ENCODE peak calls at places on chromosomes 3 and 15, in five cellular contexts. R is activated T-helper 1 cell treated with Interleukin-2 at 50 U/mL for 16 hours; A is Daoy; H is activated T-helper 9 cell treated with anti-CD3 and anti-CD28 coated beads, Interleukin-2, amount 50 U/mL, for 16 hours; L is pancreas. E is an unnamed sample.
A peak's percentile ranks its signal among the peaks of the same experiment; 100 is the strongest.

GRCh38 chr3:139302084-139302800 is 41.6 kb upstream of the MRPS22 start:
- DNase-seq in H (no peak), R (no peak), L (no peak), A (peak; percentile 98), E (no peak)

GRCh38 chr3:194261581-194262063 is 89.5 kb downstream of the CPN2 start:
- DNase-seq in A (no peak), L (no peak), R (no peak), H (no peak), E (no peak)

GRCh38 chr15:65722191-65722590 is 69.9 kb downstream of the DENND4A start:
- DNase-seq in A (no peak), H (no peak), L (no peak), R (no peak), E (no peak)

GRCh38 chr3:174441588-174442316 is 417.4 kb upstream of the NAALADL2 start:
- DNase-seq in H (no peak), R (no peak), L (no peak), A (peak; percentile 18), E (peak; percentile 57)

GRCh38 chr3:127694467-127695215 is 21.9 kb downstream of the ABTB1 start:
- DNase-seq in R (peak; percentile 25), H (no peak), A (peak; percentile 59), L (peak; percentile 83), E (peak; percentile 89)

GRCh38 chr3:196915375-196915774 is 27.0 kb downstream of the NCBP2 start:
- DNase-seq in A (no peak), H (no peak), R (no peak), L (no peak), E (no peak)

GRCh38 chr3:50415813-50416212 is 56.5 kb upstream of the TMEM115 start:
- DNase-seq in H (no peak), A (no peak), R (no peak), L (no peak), E (no peak)

GRCh38 chr3:49725906-49726681 is 2.3 kb upstream of the GMPPB start:
- DNase-seq in L (peak; percentile 50), R (no peak), A (no peak), H (no peak), E (no peak)

GRCh38 chr15:31396881-31397560 is 70.4 kb downstream of the KLF13 start:
- DNase-seq in H (no peak), L (peak; percentile 89), R (no peak), A (peak; percentile 89), E (peak; percentile 58)

GRCh38 chr15:52680041-52680391 is 828 bp upstream of the ATOSA start:
- DNase-seq in A (no peak), R (no peak), L (no peak), H (no peak), E (peak; percentile 21)